ENCODE peak calls at places on chromosomes 2 and 18, in eight cellular contexts. A is upper lobe of left lung, E is body of pancreas, T is upper lobe of right lung, I is pancreas, O is IMR-90, Y is thoracic aorta, C is HCT116. F is an unnamed sample.
A peak's percentile ranks its signal among the peaks of the same experiment; 100 is the strongest.

GRCh38 chr2:158999458-158999857 is 31.0 kb downstream of the TANC1 start:
- ATAC-seq in I (no peak), A (no peak), E (no peak), T (no peak), O (peak; percentile 64), C (no peak), Y (no peak), F (no peak)

GRCh38 chr2:203025592-203025991 is 10.9 kb downstream of the NBEAL1 start:
- ATAC-seq in I (no peak), T (no peak), O (no peak), A (no peak), C (no peak), Y (no peak), E (no peak), F (no peak)

GRCh38 chr18:8662574-8663255 is 42.6 kb upstream of the MTCL1 start:
- ATAC-seq in O (no peak), I (no peak), Y (no peak), T (no peak), C (no peak), E (no peak), A (no peak), F (no peak)

GRCh38 chr18:33761363-33761762 is 183.3 kb downstream of the ASXL3 start:
- ATAC-seq in C (no peak), Y (no peak), I (peak; percentile 60), T (no peak), A (no peak), O (peak; percentile 75), E (no peak), F (no peak)

GRCh38 chr2:169038338-169038757 is 7.2 kb upstream of the ABCB11 start:
- ATAC-seq in E (no peak), Y (no peak), O (no peak), I (no peak), A (peak; percentile 83), C (no peak), T (peak; percentile 87), F (no peak)

GRCh38 chr2:237540223-237540775 is 26.1 kb upstream of the PRLH start:
- ATAC-seq in E (no peak), C (no peak), O (no peak), Y (no peak), I (no peak), T (peak; percentile 5), A (peak; percentile 9), F (peak; percentile 17)

GRCh38 chr2:152336103-152336853 is 1.3 kb downstream of the FMNL2 start:
- ATAC-seq in C (peak; percentile 57), E (peak; percentile 35), I (peak; percentile 52), T (peak; percentile 64), O (peak; percentile 46), Y (no peak), A (peak; percentile 77), F (peak; percentile 60)

GRCh38 chr2:233676046-233676445 is 4.3 kb downstream of the UGT1A9 start:
- ATAC-seq in C (no peak), Y (no peak), I (no peak), A (no peak), O (no peak), E (no peak), T (no peak), F (no peak)

GRCh38 chr2:61356958-61357350 is 113.9 kb downstream of the USP34 start:
- ATAC-seq in C (no peak), I (no peak), E (no peak), T (no peak), Y (no peak), O (peak; percentile 47), A (peak; percentile 43), F (no peak)

GRCh38 chr2:31401580-31401979 is 13.0 kb downstream of the XDH start:
- ATAC-seq in E (no peak), I (no peak), C (peak; percentile 63), T (no peak), Y (no peak), A (no peak), O (peak; percentile 94), F (no peak)

GRCh38 chr2:31404302-31404701 is 10.2 kb downstream of the XDH start:
- ATAC-seq in I (no peak), Y (no peak), T (no peak), C (no peak), E (no peak), A (no peak), O (no peak), F (no peak)

GRCh38 chr2:31402388-31402787 is 12.2 kb downstream of the XDH start:
- ATAC-seq in O (no peak), E (no peak), T (no peak), Y (no peak), A (no peak), C (no peak), I (no peak), F (no peak)

GRCh38 chr2:31406593-31407385 is 7.8 kb downstream of the XDH start:
- ATAC-seq in Y (no peak), E (no peak), I (no peak), C (no peak), T (no peak), A (no peak), O (no peak), F (no peak)

DNA sequence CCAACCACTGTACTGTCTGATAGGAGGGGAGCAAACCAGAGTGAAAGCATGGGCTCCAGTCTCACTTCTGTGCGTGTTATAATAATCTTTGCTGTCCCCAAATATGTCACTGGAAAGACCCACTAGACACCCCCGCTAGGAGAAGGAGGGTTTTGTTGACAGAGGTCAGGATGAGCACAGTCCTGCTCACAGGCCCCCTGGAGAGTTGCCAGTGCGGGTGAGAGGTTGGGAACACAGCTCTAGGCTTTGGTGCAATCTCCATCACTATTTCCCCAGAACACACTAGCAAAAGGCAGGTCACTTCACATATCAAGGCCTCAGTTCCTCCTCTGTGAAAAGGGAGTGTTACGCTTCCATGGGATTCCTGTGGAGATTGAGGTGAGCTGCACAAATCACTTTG is 9.7 kb downstream of the XDH start:
- ATAC-seq in C (no peak), I (no peak), E (no peak), Y (no peak), O (no peak), A (no peak), T (no peak), F (no peak)
- H3K27ac ChIP-seq in C (no peak overlapping the region), I (no peak overlapping the region), E (no peak overlapping the region), Y (no peak overlapping the region), O (no peak overlapping the region), A (no peak overlapping the region), T (no peak overlapping the region), F (no peak overlapping the region)

GRCh38 chr2:96770451-96770850 is 9.7 kb downstream of the CNNM4 start:
- ATAC-seq in A (no peak), Y (no peak), O (no peak), C (no peak), E (no peak), T (no peak), I (no peak), F (no peak)

GRCh38 chr2:96773922-96774321 is 13.2 kb downstream of the CNNM4 start:
- ATAC-seq in T (peak; percentile 37), A (peak; percentile 10), E (no peak), Y (no peak), C (no peak), O (no peak), I (peak; percentile 66), F (no peak)

GRCh38 chr2:96769816-96770215 is 9.1 kb downstream of the CNNM4 start:
- ATAC-seq in O (no peak), E (peak; percentile 19), A (peak; percentile 78), I (peak; percentile 62), C (no peak), T (peak; percentile 79), Y (no peak), F (peak; percentile 76)

GRCh38 chr2:96772903-96773675 is 12.4 kb downstream of the CNNM4 start:
- ATAC-seq in Y (no peak), T (no peak), C (no peak), A (no peak), E (no peak), I (no peak), O (no peak), F (no peak)

DNA sequence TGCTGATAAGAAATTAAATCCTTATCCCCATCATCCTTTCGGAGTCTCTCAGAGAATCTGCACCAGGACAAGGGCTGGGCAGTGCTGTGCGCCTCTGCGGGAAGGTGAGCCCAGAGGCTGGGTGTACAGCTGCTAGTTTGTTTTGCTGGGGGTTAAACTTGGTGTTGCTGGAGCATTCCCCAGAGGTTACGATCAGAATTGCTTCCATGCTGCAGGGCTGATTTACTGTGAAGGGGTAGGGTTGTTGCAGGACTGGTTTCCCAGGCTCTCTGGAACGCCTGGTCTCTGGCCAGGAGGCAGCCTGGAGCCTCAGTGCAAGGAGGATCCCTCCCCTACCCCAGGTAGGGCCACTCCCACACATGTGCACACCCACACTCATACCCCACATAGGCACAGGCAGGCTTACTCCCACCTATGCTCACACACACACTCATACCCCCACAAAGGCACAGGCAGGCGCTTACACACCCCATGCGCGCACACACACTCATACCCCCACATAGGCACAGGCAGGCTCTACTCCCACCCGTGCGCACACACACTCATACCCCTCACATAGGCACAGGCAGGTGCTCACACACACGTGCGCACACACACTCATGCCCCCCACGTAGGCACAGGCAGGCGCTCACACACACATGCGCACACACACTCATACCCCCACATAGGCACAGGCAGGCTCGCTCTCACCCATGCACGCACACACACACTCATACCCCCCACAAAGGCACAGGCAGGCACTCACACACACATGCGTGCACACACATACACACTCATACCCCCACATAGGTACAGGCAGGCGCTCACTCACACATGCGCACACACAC is 11.3 kb downstream of the CNNM4 start:
- ATAC-seq in Y (no peak), C (peak; percentile 65), T (peak; percentile 86), A (no peak), O (no peak), I (peak; percentile 77), E (peak; percentile 64), F (no peak)
- TF ChIP-seq CTCF in Y (no peak), C (no peak), T (no peak), A (peak; percentile 14), O (no peak), I (no peak), E (no peak), F (no peak)

GRCh38 chr18:79986726-79987125 is 1.6 kb downstream of the TXNL4A start:
- ATAC-seq in I (no peak), Y (no peak), A (no peak), E (no peak), T (no peak), O (no peak), C (no peak), F (no peak)
- H3K4me3 ChIP-seq in I (peak overlapping the region; percentile 84), Y (peak overlapping the region; percentile 96), A (peak overlapping the region; percentile 98), E (no peak overlapping the region), T (peak overlapping the region; percentile 94), O (peak overlapping the region; percentile 85), C (peak overlapping the region; percentile 59), F (peak overlapping the region; percentile 94)

GRCh38 chr2:20667151-20667530 is 197 bp downstream of the GDF7 start:
- ATAC-seq in Y (peak; percentile 29), O (peak; percentile 33), T (no peak), I (peak; percentile 36), A (peak; percentile 34), C (no peak), E (peak; percentile 17), F (peak; percentile 34)

GRCh38 chr2:20668470-20668869 is 1.5 kb downstream of the GDF7 start:
- ATAC-seq in C (no peak), E (no peak), T (no peak), I (no peak), A (no peak), Y (no peak), O (no peak), F (no peak)

GRCh38 chr2:20666364-20667150 is at the start of gene GDF7:
- ATAC-seq in T (no peak), C (no peak), E (peak; percentile 36), I (peak; percentile 61), A (peak; percentile 57), O (peak; percentile 22), Y (peak; percentile 30), F (peak; percentile 73)

GRCh38 chr2:20668871-20669475 is 2.0 kb downstream of the GDF7 start:
- ATAC-seq in T (no peak), Y (no peak), A (no peak), E (no peak), I (no peak), O (no peak), C (no peak), F (no peak)

GRCh38 chr2:20667531-20668401 is 822 bp downstream of the GDF7 start:
- ATAC-seq in C (no peak), Y (no peak), O (no peak), E (peak; percentile 5), I (peak; percentile 5), T (peak; percentile 7), A (no peak), F (no peak)
- H3K27ac ChIP-seq in C (no peak overlapping the region), Y (peak overlapping the region; percentile 90), O (no peak overlapping the region), E (no peak overlapping the region), I (no peak overlapping the region), T (no peak overlapping the region), A (no peak overlapping the region), F (peak overlapping the region; percentile 35)

F was measured in gastroesophageal sphincter.